ENCODE peak calls at places on chromosomes 7 and 10, in six cellular contexts. One of them, this sample, is unnamed.

GRCh38 chr7:56046728-56047445 is 4.4 kb downstream of the PSPH start:
- DNase-seq in ovary: no peak
- DNase-seq in astrocyte: peak
- DNase-seq in retina: no peak
- DNase-seq in AG10803: peak
- DNase-seq in activated T-helper 1 cell treated with anti-CD3 and anti-CD28 coated beads, Interleukin-2, amount 50 U/mL, for 16 hours: no peak
- DNase-seq in this sample: peak

GRCh38 chr10:2839081-2839725 is 228.1 kb upstream of the PFKP start:
- DNase-seq in AG10803: peak
- DNase-seq in astrocyte: no peak
- DNase-seq in retina: no peak
- DNase-seq in activated T-helper 1 cell treated with anti-CD3 and anti-CD28 coated beads, Interleukin-2, amount 50 U/mL, for 16 hours: no peak
- DNase-seq in ovary: no peak
- DNase-seq in this sample: peak

GRCh38 chr7:140458191-140458590 is 21.1 kb downstream of the MKRN1 start:
- DNase-seq in activated T-helper 1 cell treated with anti-CD3 and anti-CD28 coated beads, Interleukin-2, amount 50 U/mL, for 16 hours: no peak
- DNase-seq in AG10803: no peak
- DNase-seq in astrocyte: no peak
- DNase-seq in ovary: no peak
- DNase-seq in retina: no peak
- DNase-seq in this sample: no peak

GRCh38 chr10:52820316-52820715 is 47.7 kb upstream of the MBL2 start:
- DNase-seq in AG10803: no peak
- DNase-seq in ovary: no peak
- DNase-seq in activated T-helper 1 cell treated with anti-CD3 and anti-CD28 coated beads, Interleukin-2, amount 50 U/mL, for 16 hours: no peak
- DNase-seq in retina: no peak
- DNase-seq in astrocyte: no peak
- DNase-seq in this sample: no peak

GRCh38 chr7:73530800-73531199 is 8.7 kb upstream of the BAZ1B start:
- DNase-seq in AG10803: no peak
- DNase-seq in retina: no peak
- DNase-seq in astrocyte: no peak
- DNase-seq in ovary: no peak
- DNase-seq in activated T-helper 1 cell treated with anti-CD3 and anti-CD28 coated beads, Interleukin-2, amount 50 U/mL, for 16 hours: no peak
- DNase-seq in this sample: no peak

GRCh38 chr7:35802649-35803048 is 1.8 kb downstream of the SEPTIN7 start:
- DNase-seq in AG10803: no peak
- DNase-seq in activated T-helper 1 cell treated with anti-CD3 and anti-CD28 coated beads, Interleukin-2, amount 50 U/mL, for 16 hours: no peak
- DNase-seq in ovary: no peak
- DNase-seq in retina: peak
- DNase-seq in astrocyte: peak
- DNase-seq in this sample: no peak

GRCh38 chr7:111647881-111648280 is 85.6 kb upstream of the IMMP2L start:
- DNase-seq in activated T-helper 1 cell treated with anti-CD3 and anti-CD28 coated beads, Interleukin-2, amount 50 U/mL, for 16 hours: no peak
- DNase-seq in AG10803: peak
- DNase-seq in ovary: no peak
- DNase-seq in astrocyte: no peak
- DNase-seq in retina: no peak
- DNase-seq in this sample: no peak

GRCh38 chr7:32879460-32879859 is 12.1 kb downstream of the KBTBD2 start:
- DNase-seq in astrocyte: peak
- DNase-seq in AG10803: no peak
- DNase-seq in activated T-helper 1 cell treated with anti-CD3 and anti-CD28 coated beads, Interleukin-2, amount 50 U/mL, for 16 hours: no peak
- DNase-seq in ovary: no peak
- DNase-seq in retina: peak
- DNase-seq in this sample: peak

GRCh38 chr7:42624471-42624870 is 287.4 kb downstream of the C7orf25 start:
- DNase-seq in retina: no peak
- DNase-seq in activated T-helper 1 cell treated with anti-CD3 and anti-CD28 coated beads, Interleukin-2, amount 50 U/mL, for 16 hours: no peak
- DNase-seq in ovary: no peak
- DNase-seq in astrocyte: peak
- DNase-seq in AG10803: peak
- DNase-seq in this sample: no peak

GRCh38 chr7:25263292-25263691 is 35.0 kb upstream of the NPVF start:
- DNase-seq in AG10803: peak
- DNase-seq in ovary: no peak
- DNase-seq in retina: no peak
- DNase-seq in activated T-helper 1 cell treated with anti-CD3 and anti-CD28 coated beads, Interleukin-2, amount 50 U/mL, for 16 hours: no peak
- DNase-seq in astrocyte: peak
- DNase-seq in this sample: no peak

GRCh38 chr10:21278491-21279216 is 246.8 kb downstream of the SKIDA1 start:
- DNase-seq in activated T-helper 1 cell treated with anti-CD3 and anti-CD28 coated beads, Interleukin-2, amount 50 U/mL, for 16 hours: peak
- DNase-seq in retina: peak
- DNase-seq in AG10803: peak
- DNase-seq in astrocyte: peak
- DNase-seq in ovary: peak
- DNase-seq in this sample: peak

GRCh38 chr10:3287566-3288445 is 115.2 kb upstream of the PITRM1 start:
- DNase-seq in ovary: no peak
- DNase-seq in activated T-helper 1 cell treated with anti-CD3 and anti-CD28 coated beads, Interleukin-2, amount 50 U/mL, for 16 hours: no peak
- DNase-seq in AG10803: no peak
- DNase-seq in astrocyte: no peak
- DNase-seq in retina: no peak
- DNase-seq in this sample: no peak

GRCh38 chr10:28561531-28561930 is 28.6 kb downstream of the WAC start:
- DNase-seq in astrocyte: no peak
- DNase-seq in activated T-helper 1 cell treated with anti-CD3 and anti-CD28 coated beads, Interleukin-2, amount 50 U/mL, for 16 hours: no peak
- DNase-seq in AG10803: no peak
- DNase-seq in ovary: no peak
- DNase-seq in retina: peak
- DNase-seq in this sample: no peak

GRCh38 chr7:83588602-83589240 is 60.2 kb downstream of the SEMA3E start:
- DNase-seq in retina: no peak
- DNase-seq in ovary: no peak
- DNase-seq in activated T-helper 1 cell treated with anti-CD3 and anti-CD28 coated beads, Interleukin-2, amount 50 U/mL, for 16 hours: no peak
- DNase-seq in AG10803: peak
- DNase-seq in astrocyte: no peak
- DNase-seq in this sample: no peak

GRCh38 chr10:6035101-6035834 is 26.9 kb downstream of the IL2RA start:
- DNase-seq in AG10803: no peak
- DNase-seq in ovary: no peak
- DNase-seq in astrocyte: no peak
- DNase-seq in retina: no peak
- DNase-seq in activated T-helper 1 cell treated with anti-CD3 and anti-CD28 coated beads, Interleukin-2, amount 50 U/mL, for 16 hours: no peak
- DNase-seq in this sample: no peak

GRCh38 chr7:34133983-34134782 is 228.8 kb downstream of the BMPER start:
- DNase-seq in AG10803: peak
- DNase-seq in ovary: peak
- DNase-seq in activated T-helper 1 cell treated with anti-CD3 and anti-CD28 coated beads, Interleukin-2, amount 50 U/mL, for 16 hours: no peak
- DNase-seq in retina: peak
- DNase-seq in astrocyte: peak
- DNase-seq in this sample: peak

GRCh38 chr7:127890726-127891125 is 140.5 kb downstream of the LRRC4 start:
- DNase-seq in ovary: no peak
- DNase-seq in activated T-helper 1 cell treated with anti-CD3 and anti-CD28 coated beads, Interleukin-2, amount 50 U/mL, for 16 hours: no peak
- DNase-seq in AG10803: no peak
- DNase-seq in retina: no peak
- DNase-seq in astrocyte: no peak
- DNase-seq in this sample: no peak

GRCh38 chr10:33414841-33415240 is 80.4 kb upstream of the NRP1 start:
- DNase-seq in retina: no peak
- DNase-seq in AG10803: no peak
- DNase-seq in ovary: no peak
- DNase-seq in astrocyte: no peak
- DNase-seq in activated T-helper 1 cell treated with anti-CD3 and anti-CD28 coated beads, Interleukin-2, amount 50 U/mL, for 16 hours: no peak
- DNase-seq in this sample: no peak

GRCh38 chr10:86225098-86225782 is 141.4 kb downstream of the GRID1 start:
- DNase-seq in AG10803: peak
- DNase-seq in ovary: no peak
- DNase-seq in retina: no peak
- DNase-seq in astrocyte: peak
- DNase-seq in activated T-helper 1 cell treated with anti-CD3 and anti-CD28 coated beads, Interleukin-2, amount 50 U/mL, for 16 hours: no peak
- DNase-seq in this sample: peak

This sample was measured in fibroblast of pulmonary artery.